ENCODE peak calls at places on chromosomes 13 and 19, in five cellular contexts. One of them, this sample, is unnamed.

GRCh38 chr13:42107006-42107405 is 58.6 kb downstream of the DGKH start:
- DNase-seq in type B pancreatic cell: no peak
- DNase-seq in NB4: no peak
- DNase-seq in CD8-positive, alpha-beta T cell: no peak
- DNase-seq in fibroblast of the aortic adventitia: no peak
- DNase-seq in this sample: no peak

GRCh38 chr19:9871626-9872338 is 36.7 kb downstream of the PIN1 start:
- DNase-seq in type B pancreatic cell: no peak
- DNase-seq in NB4: no peak
- DNase-seq in CD8-positive, alpha-beta T cell: no peak
- DNase-seq in fibroblast of the aortic adventitia: no peak
- DNase-seq in this sample: no peak

GRCh38 chr19:48991823-48992570 is 1.1 kb downstream of the GYS1 start:
- DNase-seq in type B pancreatic cell: no peak
- DNase-seq in NB4: peak
- DNase-seq in CD8-positive, alpha-beta T cell: no peak
- DNase-seq in fibroblast of the aortic adventitia: peak
- DNase-seq in this sample: peak

GRCh38 chr19:3687774-3688706 is 12.2 kb downstream of the PIP5K1C start:
- DNase-seq in type B pancreatic cell: no peak
- DNase-seq in NB4: no peak
- DNase-seq in CD8-positive, alpha-beta T cell: peak
- DNase-seq in fibroblast of the aortic adventitia: no peak
- DNase-seq in this sample: no peak

GRCh38 chr19:52142001-52142595 is 2.4 kb upstream of the ZNF616 start:
- DNase-seq in type B pancreatic cell: no peak
- DNase-seq in NB4: no peak
- DNase-seq in CD8-positive, alpha-beta T cell: no peak
- DNase-seq in fibroblast of the aortic adventitia: no peak
- DNase-seq in this sample: no peak

GRCh38 chr19:51887522-51888498 is at the start of gene ZNF577:
- DNase-seq in type B pancreatic cell: peak
- DNase-seq in NB4: peak
- DNase-seq in CD8-positive, alpha-beta T cell: peak
- DNase-seq in fibroblast of the aortic adventitia: peak
- DNase-seq in this sample: peak

GRCh38 chr19:48465215-48465614 is 4.0 kb upstream of the CYTH2 start:
- DNase-seq in type B pancreatic cell: no peak
- DNase-seq in NB4: no peak
- DNase-seq in CD8-positive, alpha-beta T cell: no peak
- DNase-seq in fibroblast of the aortic adventitia: no peak
- DNase-seq in this sample: no peak

GRCh38 chr19:55600336-55601028 is 394 bp downstream of the ZNF524 start:
- DNase-seq in type B pancreatic cell: no peak
- DNase-seq in NB4: no peak
- DNase-seq in CD8-positive, alpha-beta T cell: peak
- DNase-seq in fibroblast of the aortic adventitia: no peak
- DNase-seq in this sample: no peak

GRCh38 chr13:91664036-91664435 is 265.6 kb downstream of the GPC5 start:
- DNase-seq in type B pancreatic cell: no peak
- DNase-seq in NB4: no peak
- DNase-seq in CD8-positive, alpha-beta T cell: no peak
- DNase-seq in fibroblast of the aortic adventitia: no peak
- DNase-seq in this sample: no peak

GRCh38 chr19:1567116-1567847 is 843 bp downstream of the MEX3D start:
- DNase-seq in type B pancreatic cell: no peak
- DNase-seq in NB4: no peak
- DNase-seq in CD8-positive, alpha-beta T cell: no peak
- DNase-seq in fibroblast of the aortic adventitia: peak
- DNase-seq in this sample: no peak

GRCh38 chr19:48492925-48493717 is 18.5 kb downstream of the LMTK3 start:
- DNase-seq in type B pancreatic cell: peak
- DNase-seq in NB4: peak
- DNase-seq in CD8-positive, alpha-beta T cell: peak
- DNase-seq in fibroblast of the aortic adventitia: peak
- DNase-seq in this sample: peak

GRCh38 chr13:50127017-50127725 is 111.9 kb downstream of the KCNRG start:
- DNase-seq in type B pancreatic cell: peak
- DNase-seq in NB4: no peak
- DNase-seq in CD8-positive, alpha-beta T cell: no peak
- DNase-seq in fibroblast of the aortic adventitia: peak
- DNase-seq in this sample: peak

GRCh38 chr19:56139847-56140582 is 1.1 kb upstream of the ZNF444 start:
- DNase-seq in type B pancreatic cell: no peak
- DNase-seq in NB4: peak
- DNase-seq in CD8-positive, alpha-beta T cell: no peak
- DNase-seq in fibroblast of the aortic adventitia: no peak
- DNase-seq in this sample: no peak

GRCh38 chr13:38880397-38880796 is 110.2 kb downstream of the STOML3 start:
- DNase-seq in type B pancreatic cell: no peak
- DNase-seq in NB4: peak
- DNase-seq in CD8-positive, alpha-beta T cell: no peak
- DNase-seq in fibroblast of the aortic adventitia: no peak
- DNase-seq in this sample: no peak

GRCh38 chr13:111372651-111373425 is 52.4 kb downstream of the TEX29 start:
- DNase-seq in type B pancreatic cell: no peak
- DNase-seq in NB4: peak
- DNase-seq in CD8-positive, alpha-beta T cell: no peak
- DNase-seq in fibroblast of the aortic adventitia: no peak
- DNase-seq in this sample: no peak

GRCh38 chr19:30690525-30690924 is 318.3 kb downstream of the ZNF536 start:
- DNase-seq in type B pancreatic cell: no peak
- DNase-seq in NB4: no peak
- DNase-seq in CD8-positive, alpha-beta T cell: no peak
- DNase-seq in fibroblast of the aortic adventitia: no peak
- DNase-seq in this sample: no peak

GRCh38 chr19:30692517-30692870 is 320.3 kb downstream of the ZNF536 start:
- DNase-seq in type B pancreatic cell: no peak
- DNase-seq in NB4: no peak
- DNase-seq in CD8-positive, alpha-beta T cell: no peak
- DNase-seq in fibroblast of the aortic adventitia: no peak
- DNase-seq in this sample: no peak

GRCh38 chr19:30691767-30692516 is 319.8 kb downstream of the ZNF536 start:
- DNase-seq in type B pancreatic cell: no peak
- DNase-seq in NB4: no peak
- DNase-seq in CD8-positive, alpha-beta T cell: no peak
- DNase-seq in fibroblast of the aortic adventitia: peak
- DNase-seq in this sample: no peak

GRCh38 chr19:30689474-30689873 is 317.3 kb downstream of the ZNF536 start:
- DNase-seq in type B pancreatic cell: no peak
- DNase-seq in NB4: no peak
- DNase-seq in CD8-positive, alpha-beta T cell: no peak
- DNase-seq in fibroblast of the aortic adventitia: no peak
- DNase-seq in this sample: no peak

GRCh38 chr19:30690935-30691505 is 318.8 kb downstream of the ZNF536 start:
- DNase-seq in type B pancreatic cell: no peak
- DNase-seq in NB4: no peak
- DNase-seq in CD8-positive, alpha-beta T cell: no peak
- DNase-seq in fibroblast of the aortic adventitia: no peak
- DNase-seq in this sample: no peak
- TF ChIP-seq CTCF in type B pancreatic cell: no peak
- TF ChIP-seq CTCF in NB4: no peak
- TF ChIP-seq CTCF in CD8-positive, alpha-beta T cell: no peak
- TF ChIP-seq CTCF in fibroblast of the aortic adventitia: no peak
- TF ChIP-seq CTCF in this sample: no peak

DNA sequence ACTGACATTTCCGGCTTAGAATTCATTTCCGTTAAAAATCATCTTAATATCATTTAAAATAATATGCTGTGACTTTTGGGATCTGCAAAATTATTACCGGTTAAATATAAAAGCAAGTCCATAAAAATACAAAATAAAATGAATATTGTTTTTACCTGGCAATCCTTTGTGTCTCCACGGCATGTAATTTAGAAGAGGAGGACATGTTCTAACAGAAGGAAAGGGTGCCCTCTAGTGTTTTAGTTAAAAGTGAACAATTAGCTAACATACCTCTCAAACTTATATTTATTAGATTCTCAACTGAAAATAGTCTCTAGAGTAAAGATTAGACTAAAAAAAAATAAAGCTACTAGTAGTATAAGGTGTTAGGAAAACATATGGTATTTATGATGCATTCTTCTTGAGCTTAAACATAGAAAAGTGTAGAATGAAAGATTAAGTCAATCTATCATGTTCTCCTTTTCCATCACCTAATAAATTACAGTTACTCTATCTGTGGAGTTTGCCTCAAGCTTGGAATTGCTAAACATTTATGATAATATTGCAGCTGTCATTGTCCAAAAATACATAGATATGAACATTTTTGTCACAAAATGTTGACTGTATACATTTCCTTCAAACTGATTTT is 676.7 kb upstream of the SPRY2 start:
- DNase-seq in type B pancreatic cell: no peak
- DNase-seq in NB4: peak
- DNase-seq in CD8-positive, alpha-beta T cell: no peak
- DNase-seq in fibroblast of the aortic adventitia: peak
- DNase-seq in this sample: no peak
- TF ChIP-seq CTCF in type B pancreatic cell: peak
- TF ChIP-seq CTCF in NB4: no peak
- TF ChIP-seq CTCF in CD8-positive, alpha-beta T cell: no peak
- TF ChIP-seq CTCF in fibroblast of the aortic adventitia: peak
- TF ChIP-seq CTCF in this sample: no peak

DNA sequence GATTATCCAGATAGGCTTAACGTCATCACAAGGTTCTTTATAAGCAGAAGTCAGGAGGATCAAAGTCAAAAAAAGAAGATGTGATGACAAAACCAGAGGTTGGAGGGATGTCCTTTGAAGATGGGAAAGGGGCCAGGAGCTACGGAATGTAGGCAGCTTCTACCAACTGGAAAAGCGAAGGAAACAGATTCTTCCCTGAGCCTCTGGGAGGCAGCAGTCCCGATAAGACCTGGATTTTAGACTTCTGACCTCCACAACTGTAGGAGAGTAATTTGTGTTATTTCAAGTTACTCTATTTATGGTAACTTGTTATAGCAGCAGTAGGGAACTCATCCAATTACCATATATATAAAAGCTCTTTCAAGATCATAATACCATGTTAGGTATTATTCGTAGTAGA is 98.8 kb upstream of the MYCBP2 start:
- DNase-seq in type B pancreatic cell: no peak
- DNase-seq in NB4: no peak
- DNase-seq in CD8-positive, alpha-beta T cell: no peak
- DNase-seq in fibroblast of the aortic adventitia: no peak
- DNase-seq in this sample: no peak
- TF ChIP-seq CTCF in type B pancreatic cell: no peak
- TF ChIP-seq CTCF in NB4: no peak
- TF ChIP-seq CTCF in CD8-positive, alpha-beta T cell: no peak
- TF ChIP-seq CTCF in fibroblast of the aortic adventitia: no peak
- TF ChIP-seq CTCF in this sample: no peak

DNA sequence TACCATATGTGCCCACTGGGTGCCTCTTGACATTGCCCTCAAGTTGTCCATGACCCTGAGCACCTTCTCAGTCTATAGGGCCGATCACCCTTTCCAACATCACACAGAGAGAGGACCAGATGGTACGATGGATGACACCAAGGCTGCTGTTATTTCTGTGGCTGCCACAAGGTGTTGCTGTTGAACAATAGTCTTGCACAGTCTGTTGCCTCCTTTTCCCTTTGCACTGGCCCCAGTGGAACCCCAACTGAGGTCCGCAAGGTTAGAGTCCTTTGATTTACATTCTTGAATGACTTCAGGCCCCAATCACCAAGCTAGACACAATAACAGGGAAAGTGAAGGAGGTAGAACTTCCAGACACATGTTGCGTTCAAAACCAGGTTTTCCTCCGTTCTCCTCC is 52.0 kb downstream of the TINCR start:
- DNase-seq in type B pancreatic cell: no peak
- DNase-seq in NB4: peak
- DNase-seq in CD8-positive, alpha-beta T cell: no peak
- DNase-seq in fibroblast of the aortic adventitia: no peak
- DNase-seq in this sample: no peak
- TF ChIP-seq CTCF in type B pancreatic cell: peak
- TF ChIP-seq CTCF in NB4: peak
- TF ChIP-seq CTCF in CD8-positive, alpha-beta T cell: no peak
- TF ChIP-seq CTCF in fibroblast of the aortic adventitia: no peak
- TF ChIP-seq CTCF in this sample: no peak

DNA sequence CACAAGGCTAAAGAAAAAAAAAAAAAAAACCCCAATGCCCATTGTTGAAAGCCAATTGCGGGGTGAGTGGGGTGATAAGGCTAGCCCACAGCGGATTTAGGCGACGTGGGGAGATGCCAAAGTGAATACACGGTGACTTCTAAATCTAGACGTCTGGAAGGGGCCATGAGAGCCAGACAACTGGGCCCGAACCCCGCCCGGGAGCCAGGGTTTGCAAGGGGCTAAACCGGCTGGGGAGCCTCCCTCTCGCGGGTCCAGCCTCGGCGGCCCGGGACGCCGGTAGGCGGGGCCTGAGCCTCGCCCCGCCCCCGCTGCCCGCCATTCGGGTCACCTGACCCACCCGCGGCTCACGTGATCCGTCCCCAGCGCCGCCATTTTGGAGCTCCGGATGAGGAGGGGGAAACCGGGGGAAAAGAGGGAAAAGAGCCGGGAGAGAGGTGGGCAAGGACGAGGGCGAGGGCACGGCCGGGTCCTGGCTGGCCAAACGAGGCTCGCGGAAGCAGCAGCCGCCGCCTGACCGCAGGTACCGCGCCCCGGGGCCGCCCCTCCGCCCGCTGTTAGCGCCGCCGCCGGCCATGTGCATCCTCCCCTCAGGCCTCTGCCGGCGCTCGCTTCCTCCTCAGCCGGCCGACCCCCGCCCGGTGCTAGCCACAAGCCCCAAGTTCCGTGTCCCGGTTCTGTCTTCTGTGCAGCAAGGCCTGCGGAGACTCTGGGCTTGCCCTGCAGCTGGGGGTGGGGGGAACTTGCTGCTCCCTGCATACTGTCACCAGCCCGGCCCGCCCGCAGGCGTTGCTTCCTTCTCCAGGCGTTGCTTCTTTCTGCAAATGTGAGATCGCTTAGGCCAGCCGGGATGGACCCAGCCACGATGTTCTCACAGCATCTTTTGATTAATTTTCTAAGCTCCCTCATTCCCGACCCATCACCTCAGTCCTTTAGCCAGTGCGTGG is at the start of gene ZNF507:
- DNase-seq in type B pancreatic cell: peak
- DNase-seq in NB4: peak
- DNase-seq in CD8-positive, alpha-beta T cell: peak
- DNase-seq in fibroblast of the aortic adventitia: peak
- DNase-seq in this sample: peak
- TF ChIP-seq CTCF in type B pancreatic cell: no peak
- TF ChIP-seq CTCF in NB4: no peak
- TF ChIP-seq CTCF in CD8-positive, alpha-beta T cell: no peak
- TF ChIP-seq CTCF in fibroblast of the aortic adventitia: no peak
- TF ChIP-seq CTCF in this sample: no peak

GRCh38 chr13:64529874-64530485 is 2700.2 kb downstream of the PCDH9 start:
- DNase-seq in type B pancreatic cell: no peak
- DNase-seq in NB4: peak
- DNase-seq in CD8-positive, alpha-beta T cell: no peak
- DNase-seq in fibroblast of the aortic adventitia: peak
- DNase-seq in this sample: no peak
- TF ChIP-seq CTCF in type B pancreatic cell: peak
- TF ChIP-seq CTCF in NB4: peak
- TF ChIP-seq CTCF in CD8-positive, alpha-beta T cell: peak
- TF ChIP-seq CTCF in fibroblast of the aortic adventitia: peak
- TF ChIP-seq CTCF in this sample: no peak